ENCODE peak calls at places on chromosome 19, in seven cellular contexts. O is suprapubic skin, R is left ventricle myocardium inferior, T is cardiac fibroblast, S is spleen, I is H1, X is HFF-Myc. K is an unnamed sample.

GRCh38 chr19:23823952-23824389 is 65.3 kb upstream of the ZNF681 start:
- DNase-seq in I (peak), T (no peak), S (no peak), X (no peak), O (no peak), R (no peak), K (no peak)

GRCh38 chr19:46637224-46637623 is 1.2 kb upstream of the GNG8 start:
- DNase-seq in S (no peak), R (no peak), O (no peak), X (no peak), I (no peak), T (no peak), K (no peak)

GRCh38 chr19:2494447-2495129 is 18.7 kb downstream of the GADD45B start:
- DNase-seq in S (peak), I (no peak), T (peak), R (peak), X (no peak), O (peak), K (no peak)

GRCh38 chr19:43784251-43784980 is 3.6 kb upstream of the KCNN4 start:
- DNase-seq in R (no peak), I (no peak), S (no peak), X (peak), O (no peak), T (peak), K (peak)

GRCh38 chr19:54189668-54190502 is 505 bp upstream of the MBOAT7 start:
- DNase-seq in T (peak), X (peak), O (peak), S (peak), I (peak), R (peak), K (peak)

GRCh38 chr19:6772866-6773322 is 386 bp downstream of the VAV1 start:
- DNase-seq in I (no peak), T (no peak), X (no peak), R (no peak), O (no peak), S (no peak), K (no peak)

GRCh38 chr19:1250374-1251232 is 2.2 kb downstream of the MIDN start:
- DNase-seq in T (peak), R (peak), S (peak), X (no peak), I (no peak), O (no peak), K (no peak)

GRCh38 chr19:547117-547516 is 3.3 kb downstream of the GZMM start:
- DNase-seq in S (no peak), R (no peak), O (no peak), I (no peak), X (no peak), T (no peak), K (no peak)

GRCh38 chr19:30884146-30884812 is 465.0 kb downstream of the TSHZ3 start:
- DNase-seq in O (no peak), X (no peak), T (no peak), S (no peak), I (no peak), R (no peak), K (no peak)

GRCh38 chr19:13689050-13689449 is 75.3 kb upstream of the MRI1 start:
- DNase-seq in T (peak), R (no peak), I (no peak), S (no peak), O (no peak), X (no peak), K (no peak)

GRCh38 chr19:37218592-37218935 is 550 bp downstream of the ZNF383 start:
- DNase-seq in I (no peak), S (no peak), O (no peak), T (peak), R (no peak), X (peak), K (no peak)

GRCh38 chr19:7292950-7293794 is 1.0 kb downstream of the INSR start:
- DNase-seq in S (peak), R (peak), X (no peak), T (no peak), I (no peak), O (peak), K (no peak)

GRCh38 chr19:45152504-45153338 is 8.1 kb downstream of the NKPD1 start:
- DNase-seq in I (no peak), O (no peak), R (peak), X (no peak), T (peak), S (peak), K (no peak)

GRCh38 chr19:11480927-11481776 is at the start of gene ELAVL3:
- DNase-seq in O (no peak), I (no peak), R (no peak), S (no peak), T (no peak), X (no peak), K (no peak)

GRCh38 chr19:3137139-3137538 is 1.3 kb downstream of the GNA15 start:
- DNase-seq in T (peak), I (no peak), R (no peak), X (no peak), S (no peak), O (no peak), K (no peak)

GRCh38 chr19:54418030-54418929 is 3.0 kb downstream of the TTYH1 start:
- DNase-seq in R (no peak), X (no peak), O (no peak), T (peak), S (peak), I (no peak), K (no peak)

GRCh38 chr19:48490980-48491792 is 20.4 kb downstream of the LMTK3 start:
- DNase-seq in O (no peak), I (no peak), R (no peak), X (no peak), T (no peak), S (peak), K (no peak)

GRCh38 chr19:23254141-23254910 is 4.1 kb upstream of the ZNF724 start:
- DNase-seq in T (no peak), I (no peak), S (no peak), X (no peak), R (no peak), O (no peak), K (no peak)

GRCh38 chr19:28019371-28019770 is 1193.6 kb downstream of the UQCRFS1 start:
- DNase-seq in O (no peak), S (no peak), R (no peak), I (no peak), X (no peak), T (no peak), K (no peak)

GRCh38 chr19:1768248-1768647 is 14.9 kb downstream of the ONECUT3 start:
- DNase-seq in I (no peak), O (no peak), T (no peak), X (no peak), R (no peak), S (no peak), K (no peak)

GRCh38 chr19:8695501-8695900 is 3.1 kb downstream of the ACTL9 start:
- DNase-seq in T (no peak), X (no peak), R (no peak), I (no peak), O (no peak), S (no peak), K (no peak)

GRCh38 chr19:19623383-19623782 is 4.6 kb downstream of the LPAR2 start:
- DNase-seq in S (no peak), O (no peak), I (no peak), R (no peak), X (no peak), T (no peak), K (no peak)

GRCh38 chr19:19461306-19461670 is 54.1 kb downstream of the TSSK6 start:
- DNase-seq in T (no peak), S (no peak), R (no peak), X (no peak), I (no peak), O (no peak), K (no peak)

GRCh38 chr19:33667141-33667540 is 45.4 kb downstream of the CHST8 start:
- DNase-seq in O (no peak), S (no peak), R (no peak), X (no peak), I (no peak), T (no peak), K (no peak)

GRCh38 chr19:55223291-55224037 is 5.1 kb downstream of the TMEM86B start:
- DNase-seq in O (no peak), I (no peak), S (no peak), T (no peak), R (no peak), X (no peak), K (no peak)

GRCh38 chr19:44644391-44645016 is 794 bp downstream of the PVR start:
- DNase-seq in S (peak), O (no peak), I (peak), X (no peak), R (no peak), T (peak), K (no peak)

GRCh38 chr19:44807162-44807561 is 1.7 kb upstream of the BCAM start:
- DNase-seq in S (no peak), I (no peak), T (no peak), O (no peak), R (no peak), X (no peak), K (no peak)

GRCh38 chr19:51689751-51690358 is 3.3 kb upstream of the SPACA6 start:
- DNase-seq in T (peak), S (peak), I (no peak), X (no peak), R (peak), O (no peak), K (no peak)

GRCh38 chr19:45231891-45232290 is 13.3 kb downstream of the EXOC3L2 start:
- DNase-seq in X (no peak), T (no peak), O (no peak), R (no peak), I (no peak), S (no peak), K (no peak)

GRCh38 chr19:50558449-50558848 is 9.8 kb downstream of the LRRC4B start:
- DNase-seq in O (no peak), X (no peak), S (no peak), I (no peak), R (no peak), T (no peak), K (no peak)
- H3K4me3 ChIP-seq in O (no peak), X (no peak), S (no peak), I (no peak), R (no peak), T (no peak), K (no peak)

DNA sequence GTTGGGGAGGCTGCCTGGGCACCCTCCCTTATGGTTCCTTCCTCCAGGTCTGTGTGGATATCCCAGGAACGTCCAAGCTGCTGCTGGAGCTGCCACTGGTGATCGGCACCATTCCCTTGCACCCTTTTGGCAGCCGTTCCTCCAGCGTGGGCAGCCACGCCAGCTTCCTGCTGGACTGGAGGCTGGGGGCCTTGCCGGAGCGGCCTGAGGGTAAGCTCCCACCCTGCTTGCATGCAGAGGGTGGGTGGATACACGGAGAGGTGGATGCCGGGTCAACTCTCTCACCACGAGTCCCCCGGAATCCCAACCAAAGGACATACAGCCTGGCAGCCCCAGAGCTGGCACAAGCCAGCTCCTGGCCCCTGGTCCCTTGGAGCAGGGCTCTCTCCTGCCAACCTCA is 2.2 kb downstream of the ARRDC2 start:
- DNase-seq in T (no peak), I (no peak), X (no peak), O (no peak), S (no peak), R (no peak), K (no peak)
- H3K4me3 ChIP-seq in T (peak), I (no peak), X (no peak), O (peak), S (no peak), R (peak), K (no peak)

DNA sequence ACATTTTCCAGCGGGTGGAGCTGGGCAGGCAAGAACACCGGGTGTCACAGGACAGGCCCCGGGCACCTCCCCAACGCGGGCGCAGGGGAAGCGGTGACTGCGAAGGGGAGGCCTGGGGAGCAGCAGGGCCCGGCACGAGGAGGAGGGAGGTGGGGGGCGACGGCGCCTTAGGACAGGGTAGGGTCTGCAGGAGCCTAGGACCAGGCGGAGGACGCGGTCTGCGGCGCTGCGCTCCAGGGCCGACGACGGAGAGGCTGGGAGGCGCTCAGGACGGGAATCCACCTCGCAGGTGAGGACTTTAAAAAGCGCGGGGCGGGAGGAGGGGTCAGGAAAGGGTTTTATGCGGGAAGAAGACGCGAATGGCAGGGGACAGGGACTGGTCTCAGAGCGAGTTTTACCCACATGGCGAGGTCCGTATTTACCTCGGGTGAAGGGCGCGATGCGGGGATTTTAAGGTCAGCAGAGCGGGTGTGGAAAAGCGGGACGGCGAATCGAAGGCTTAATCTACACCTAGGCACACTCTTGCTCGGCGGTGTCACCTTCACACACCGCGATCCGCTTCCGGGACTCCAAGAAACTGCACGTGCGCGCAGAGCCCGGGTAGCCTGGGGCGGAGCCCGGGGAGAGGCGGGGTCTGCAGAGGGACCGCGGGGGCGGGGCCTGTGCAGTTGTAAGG is 13.5 kb downstream of the ERVV-2 start:
- DNase-seq in T (no peak), S (no peak), I (peak), O (no peak), X (no peak), R (peak), K (no peak)
- H3K4me3 ChIP-seq in T (no peak), S (no peak), I (peak), O (peak), X (no peak), R (peak), K (peak)

DNA sequence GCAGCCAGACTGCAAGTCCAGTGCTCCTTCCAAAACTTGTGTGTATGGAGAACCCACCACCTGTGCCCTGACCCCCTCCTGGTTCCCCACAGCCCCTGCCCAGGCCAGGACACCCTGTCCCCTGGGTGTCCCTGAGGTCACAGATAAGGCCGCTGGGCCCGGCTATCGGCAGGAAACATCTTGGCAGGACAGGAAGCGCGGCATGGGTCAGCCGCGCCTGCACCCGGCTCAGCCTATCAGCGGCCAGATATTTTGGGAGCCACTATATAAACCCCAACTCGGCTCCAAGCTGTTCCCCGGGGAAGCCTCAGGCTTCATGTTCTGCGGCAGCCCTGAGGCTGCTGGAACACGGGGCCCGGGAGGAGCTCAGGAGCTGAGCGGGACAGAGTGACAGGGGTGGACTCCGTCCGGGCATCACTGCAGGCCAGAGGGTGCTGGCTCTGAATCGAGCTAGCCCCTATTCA is 60.8 kb downstream of the AP1M1 start:
- DNase-seq in I (no peak), O (no peak), S (peak), X (no peak), T (peak), R (peak), K (no peak)
- H3K4me3 ChIP-seq in I (no peak), O (no peak), S (no peak), X (no peak), T (no peak), R (peak), K (no peak)

DNA sequence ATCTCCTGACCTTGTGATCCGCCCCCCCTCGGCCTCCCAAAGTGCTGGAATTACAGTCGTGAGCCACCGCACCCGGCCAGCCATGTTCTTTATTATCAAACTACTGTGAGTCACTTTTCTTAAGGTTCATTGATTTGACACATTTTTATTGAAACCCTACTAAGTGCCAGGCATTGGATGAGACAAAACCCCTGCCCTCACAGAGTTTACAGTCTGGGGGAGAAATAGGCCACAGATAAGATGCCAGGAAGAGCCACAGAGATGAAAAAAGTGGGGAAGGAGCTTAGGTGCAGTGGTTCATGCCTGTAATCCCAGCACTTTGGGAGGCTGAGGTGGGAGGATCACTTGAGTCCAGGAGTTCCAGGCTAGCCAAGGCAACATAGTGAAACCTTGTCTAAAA is 14.5 kb upstream of the MAP2K2 start:
- DNase-seq in T (no peak), S (no peak), X (no peak), R (no peak), I (no peak), O (no peak), K (no peak)
- H3K4me3 ChIP-seq in T (no peak), S (no peak), X (no peak), R (no peak), I (no peak), O (no peak), K (no peak)

GRCh38 chr19:49654581-49654980 is 11.1 kb downstream of the IRF3 start:
- DNase-seq in O (no peak), T (no peak), X (no peak), R (no peak), I (no peak), S (peak), K (no peak)
- H3K4me3 ChIP-seq in O (no peak), T (no peak), X (no peak), R (no peak), I (no peak), S (no peak), K (no peak)

GRCh38 chr19:41915248-41916032 is 12.8 kb downstream of the ERFL start:
- DNase-seq in S (no peak), R (no peak), I (no peak), T (no peak), X (no peak), O (no peak), K (no peak)
- H3K4me3 ChIP-seq in S (no peak), R (no peak), I (peak), T (no peak), X (no peak), O (no peak), K (no peak)